ENCODE peak calls at places on chromosomes 12 and 14, in seven cellular contexts. R, Y, L, K, P, U and H are unnamed samples.

GRCh38 chr14:55624913-55625312 is 44.9 kb downstream of the KTN1 start:
- DNase-seq in R (no peak), Y (no peak), L (no peak), K (no peak), P (no peak), U (no peak), H (no peak)

GRCh38 chr14:24465369-24465768 is 22.8 kb upstream of the SDR39U1 start:
- DNase-seq in R (no peak), Y (no peak), L (no peak), K (no peak), P (no peak), U (no peak), H (no peak)

GRCh38 chr14:25267186-25267585 is 217.2 kb upstream of the STXBP6 start:
- DNase-seq in R (no peak), Y (no peak), L (no peak), K (no peak), P (no peak), U (no peak), H (no peak)

GRCh38 chr12:107127482-107128185 is 34.3 kb upstream of the CRY1 start:
- DNase-seq in R (no peak), Y (no peak), L (no peak), K (no peak), P (no peak), U (no peak), H (no peak)

GRCh38 chr14:64684091-64684490 is 20.1 kb upstream of the PLEKHG3 start:
- DNase-seq in R (peak; percentile 73), Y (no peak), L (no peak), K (no peak), P (no peak), U (peak; percentile 25), H (no peak)

GRCh38 chr14:34212574-34212973 is 249.5 kb downstream of the SPTSSA start:
- DNase-seq in R (no peak), Y (no peak), L (no peak), K (no peak), P (no peak), U (no peak), H (no peak)

GRCh38 chr12:117792471-117792870 is 176.3 kb downstream of the KSR2 start:
- DNase-seq in R (no peak), Y (no peak), L (no peak), K (no peak), P (no peak), U (no peak), H (no peak)

GRCh38 chr12:91555981-91556380 is 373.4 kb upstream of the DCN start:
- DNase-seq in R (no peak), Y (no peak), L (no peak), K (no peak), P (peak; percentile 49), U (no peak), H (no peak)

GRCh38 chr14:94536836-94537235 is 24.4 kb upstream of the SERPINA4 start:
- DNase-seq in R (no peak), Y (no peak), L (no peak), K (no peak), P (no peak), U (peak; percentile 71), H (peak; percentile 74)

GRCh38 chr14:76977793-76978730 is 50.4 kb downstream of the IRF2BPL start:
- DNase-seq in R (peak; percentile 91), Y (peak; percentile 48), L (peak; percentile 68), K (peak; percentile 81), P (peak; percentile 47), U (peak; percentile 52), H (no peak)

GRCh38 chr12:111596985-111597730 is 2.0 kb downstream of the ATXN2 start:
- DNase-seq in R (peak; percentile 55), Y (peak; percentile 63), L (no peak), K (no peak), P (peak; percentile 64), U (peak; percentile 70), H (peak; percentile 59)

GRCh38 chr12:127500513-127500912 is 766.5 kb upstream of the TMEM132C start:
- DNase-seq in R (no peak), Y (no peak), L (no peak), K (no peak), P (no peak), U (no peak), H (no peak)

GRCh38 chr14:91872011-91872476 is 4.7 kb upstream of the TC2N start:
- DNase-seq in R (no peak), Y (no peak), L (no peak), K (peak; percentile 64), P (no peak), U (peak; percentile 8), H (no peak)
- TF ChIP-seq RAD21 in R (no peak), Y (no peak), L (no peak), K (no peak), P (no peak), U (no peak), H (no peak)

DNA sequence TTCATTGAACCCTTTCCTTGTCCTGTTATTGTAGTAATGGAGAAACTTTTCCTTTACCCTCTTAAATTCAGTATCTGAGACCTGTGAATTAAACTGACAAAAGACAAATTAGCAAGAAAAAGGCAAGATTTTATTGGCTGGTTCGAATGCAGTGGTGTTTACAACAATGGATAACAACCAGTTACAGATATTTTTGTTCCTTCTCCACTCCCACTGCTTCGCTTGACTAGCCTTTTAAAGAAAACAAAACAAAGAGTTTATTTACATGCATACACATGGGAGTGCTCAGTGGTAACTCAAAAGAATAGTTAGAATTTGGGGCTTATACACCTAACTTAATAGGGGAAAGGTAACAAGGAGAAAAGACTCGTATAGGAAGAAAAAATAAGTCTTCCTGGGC is 37.0 kb upstream of the HECTD1 start:
- DNase-seq in R (no peak), Y (no peak), L (no peak), K (no peak), P (no peak), U (no peak), H (no peak)
- H3K9ac ChIP-seq in R (no peak overlapping the region), Y (no peak overlapping the region), L (no peak overlapping the region), K (no peak overlapping the region), P (no peak overlapping the region), U (no peak overlapping the region), H (peak overlapping the region; percentile 54)

DNA sequence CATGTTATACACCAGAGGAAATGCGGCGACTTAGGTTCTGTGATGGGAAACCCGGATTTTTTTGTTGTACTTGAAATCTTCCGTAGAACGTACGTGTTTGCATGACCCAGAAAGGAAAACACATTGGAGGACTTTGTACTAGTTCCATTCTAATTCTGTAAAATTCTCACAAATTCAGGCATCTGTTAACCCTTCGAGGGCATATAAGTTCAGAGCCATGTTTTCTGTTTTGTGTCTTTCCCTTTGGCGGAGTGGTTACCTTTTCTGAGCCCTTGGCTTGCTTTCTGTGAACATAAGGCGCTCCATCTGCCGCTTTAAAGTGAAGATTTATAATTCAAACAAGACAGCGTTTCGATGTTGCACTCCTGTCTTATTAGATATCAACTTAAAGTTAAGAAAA is 34.2 kb downstream of the BICD1 start:
- DNase-seq in R (no peak), Y (no peak), L (no peak), K (no peak), P (no peak), U (no peak), H (no peak)
- H3K4me3 ChIP-seq in R (no peak overlapping the region), Y (no peak overlapping the region), L (no peak overlapping the region), K (no peak overlapping the region), P (no peak overlapping the region), U (no peak overlapping the region), H (no peak overlapping the region)

DNA sequence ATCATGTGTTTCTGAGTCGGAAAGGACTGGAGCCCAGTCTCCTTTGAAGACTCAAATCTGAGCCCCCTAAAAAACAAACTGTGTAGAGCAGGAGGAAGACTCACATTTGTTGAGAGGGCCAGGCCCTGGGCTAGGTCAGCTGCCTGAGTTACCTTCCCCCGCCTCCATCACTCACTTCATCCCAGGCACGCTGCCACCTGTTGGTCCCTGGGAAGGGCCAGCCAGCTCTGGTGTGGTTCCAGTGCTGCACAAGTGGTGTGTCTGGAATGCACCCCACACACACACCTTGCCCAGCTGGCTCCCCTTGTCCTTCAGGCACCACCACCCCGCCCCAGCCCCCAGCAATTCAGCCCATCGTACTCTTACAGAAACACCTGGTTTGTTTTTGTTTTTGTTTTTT is 9.0 kb downstream of the MVK start:
- DNase-seq in R (no peak), Y (no peak), L (no peak), K (no peak), P (peak; percentile 46), U (peak; percentile 39), H (no peak)
- TF ChIP-seq RAD21 in R (no peak), Y (peak; percentile 17), L (no peak), K (no peak), P (no peak), U (no peak), H (no peak)

DNA sequence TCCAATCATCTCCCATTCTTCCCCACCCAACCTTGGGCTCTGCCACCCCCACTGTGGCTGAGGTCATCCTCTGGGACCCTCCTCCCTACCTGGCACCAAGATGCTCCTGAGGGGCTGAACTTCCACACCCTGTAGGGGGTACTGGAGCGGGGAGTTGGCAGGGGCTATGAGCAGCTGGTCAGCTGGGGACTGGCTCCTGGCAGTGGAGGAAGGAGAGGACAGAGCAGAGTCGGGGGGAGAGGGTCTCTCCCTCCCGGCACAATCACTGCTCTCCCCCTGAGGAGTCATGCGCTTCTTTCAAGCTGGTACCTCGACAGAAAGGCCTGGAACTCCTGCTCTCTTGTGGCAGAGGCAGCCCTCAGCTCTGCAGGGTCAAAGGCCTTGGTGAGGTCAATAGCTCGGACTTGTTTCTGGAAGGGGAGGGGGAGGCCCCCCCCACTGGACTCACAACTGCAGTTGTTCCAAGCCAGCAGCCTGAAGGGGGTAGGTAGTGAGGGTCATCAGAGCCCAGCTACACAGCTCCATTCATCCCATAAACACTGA is 2.0 kb downstream of the B4GALNT1 start:
- DNase-seq in R (no peak), Y (no peak), L (no peak), K (no peak), P (peak; percentile 22), U (no peak), H (no peak)
- H3K9ac ChIP-seq in R (no peak overlapping the region), Y (no peak overlapping the region), L (no peak overlapping the region), K (no peak overlapping the region), P (no peak overlapping the region), U (no peak overlapping the region), H (no peak overlapping the region)

GRCh38 chr12:6362383-6362782 is 13.0 kb downstream of the SCNN1A start:
- DNase-seq in R (no peak), Y (no peak), L (no peak), K (no peak), P (no peak), U (no peak), H (no peak)

GRCh38 chr12:6363010-6363329 is 12.4 kb downstream of the SCNN1A start:
- DNase-seq in R (no peak), Y (no peak), L (no peak), K (no peak), P (no peak), U (no peak), H (no peak)

GRCh38 chr12:6363330-6364036 is 11.9 kb downstream of the SCNN1A start:
- DNase-seq in R (peak; percentile 28), Y (peak; percentile 82), L (peak; percentile 95), K (no peak), P (peak; percentile 90), U (peak; percentile 85), H (no peak)

GRCh38 chr12:6361834-6362233 is 13.5 kb downstream of the SCNN1A start:
- DNase-seq in R (no peak), Y (no peak), L (no peak), K (no peak), P (no peak), U (no peak), H (no peak)

DNA sequence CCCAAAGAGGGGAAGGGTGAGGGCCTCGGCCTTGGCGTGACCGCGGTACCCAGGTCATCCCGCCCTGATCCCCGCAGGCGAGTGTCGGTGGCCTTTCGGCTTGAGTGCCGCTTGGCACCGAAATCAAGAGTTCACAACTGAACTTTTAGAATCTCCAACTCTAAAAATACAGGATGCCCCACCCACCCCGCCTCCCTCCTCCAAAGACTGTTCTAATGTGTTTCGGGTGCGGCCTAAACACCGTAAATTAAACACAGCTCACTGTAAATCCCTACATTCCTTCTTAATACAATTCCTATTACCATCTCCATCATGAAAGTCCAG is 11.4 kb downstream of the SCNN1A start:
- DNase-seq in R (no peak), Y (no peak), L (no peak), K (no peak), P (no peak), U (no peak), H (no peak)
- H3K4me3 ChIP-seq in R (no peak overlapping the region), Y (peak overlapping the region; percentile 54), L (peak overlapping the region; percentile 56), K (no peak overlapping the region), P (no peak overlapping the region), U (peak overlapping the region; percentile 83), H (peak overlapping the region; percentile 60)